ENCODE peak calls at places on chromosomes 1 and 21, in nine cellular contexts. I, H, G, E, P, C, D, N and A are unnamed samples. For H3K9me3, the result is how much of the 10 kb centered on the place peaks cover.

GRCh38 chr1:240004086-240004749 is 87.5 kb upstream of the FMN2 start:
- DNase-seq in I (no peak), N (peak), C (no peak), P (no peak), E (peak), D (no peak), G (no peak), H (no peak), A (peak)

GRCh38 chr1:115112496-115113375 is 23.4 kb upstream of the TSPAN2 start:
- DNase-seq in H (no peak), P (no peak), D (peak), G (no peak), E (peak), C (peak), I (no peak), N (peak), A (peak)

GRCh38 chr1:45004281-45004920 is 6.7 kb downstream of the HECTD3 start:
- DNase-seq in G (no peak), N (no peak), E (no peak), D (no peak), C (no peak), I (no peak), H (no peak), P (no peak), A (no peak)

GRCh38 chr1:91693542-91693941 is 192.4 kb downstream of the TGFBR3 start:
- DNase-seq in E (peak), C (peak), D (no peak), G (peak), H (peak), N (no peak), I (peak), P (peak), A (no peak)

GRCh38 chr1:76576876-76577817 is 290.1 kb upstream of the ST6GALNAC5 start:
- DNase-seq in C (no peak), I (no peak), H (no peak), D (no peak), E (no peak), P (no peak), G (no peak), N (no peak), A (no peak)

GRCh38 chr1:226061793-226062557 is 541 bp upstream of the H3-3A start:
- DNase-seq in N (peak), P (peak), I (peak), C (peak), G (peak), D (peak), E (peak), H (peak), A (peak)

GRCh38 chr1:53738205-53739108 is 507 bp downstream of the GLIS1 start:
- DNase-seq in P (no peak), H (peak), D (no peak), N (peak), C (peak), I (peak), G (no peak), E (peak), A (no peak)

GRCh38 chr1:36387141-36387949 is 1.6 kb upstream of the STK40 start:
- DNase-seq in N (peak), C (no peak), I (peak), E (peak), P (no peak), D (no peak), G (peak), H (peak), A (no peak)

GRCh38 chr1:156583821-156584622 is 4.5 kb downstream of the TTC24 start:
- DNase-seq in I (peak), G (peak), D (peak), H (peak), P (no peak), E (peak), C (peak), N (peak), A (peak)

GRCh38 chr1:185934476-185935189 is 200.4 kb downstream of the HMCN1 start:
- DNase-seq in E (peak), N (no peak), G (no peak), P (no peak), I (no peak), C (no peak), H (peak), D (no peak), A (no peak)

GRCh38 chr1:18155881-18156385 is 48.3 kb downstream of the IGSF21 start:
- DNase-seq in P (no peak), I (no peak), D (no peak), N (no peak), H (no peak), C (no peak), E (no peak), G (no peak), A (no peak)

GRCh38 chr1:46522184-46522968 is 29.1 kb downstream of the KNCN start:
- DNase-seq in N (peak), C (peak), I (no peak), P (no peak), D (peak), G (no peak), H (peak), E (peak), A (peak)

GRCh38 chr1:67713071-67713806 is 28.2 kb downstream of the GADD45A start:
- DNase-seq in I (no peak), D (peak), H (peak), P (no peak), C (no peak), G (no peak), N (no peak), E (peak), A (peak)

GRCh38 chr1:175742790-175743459 is 470 bp downstream of the TNR start:
- DNase-seq in D (no peak), N (peak), P (no peak), H (peak), I (no peak), E (peak), C (no peak), G (no peak), A (peak)

GRCh38 chr1:181159451-181160151 is 71.1 kb downstream of the IER5 start:
- DNase-seq in C (no peak), P (no peak), I (no peak), N (no peak), H (peak), D (peak), G (peak), E (peak), A (peak)

GRCh38 chr1:48853006-48853405 is 76.3 kb upstream of the BEND5 start:
- DNase-seq in E (peak), G (no peak), H (peak), I (no peak), P (no peak), C (no peak), N (peak), D (peak), A (no peak)

GRCh38 chr1:39238476-39238875 is 34.0 kb downstream of the MACF1 start:
- DNase-seq in N (no peak), E (peak), I (peak), G (no peak), H (peak), C (no peak), D (peak), P (peak), A (no peak)

GRCh38 chr1:11943619-11944018 is 9.1 kb downstream of the PLOD1 start:
- DNase-seq in N (no peak), D (no peak), H (no peak), E (no peak), I (no peak), P (no peak), C (no peak), G (no peak), A (no peak)

GRCh38 chr1:89611721-89612120 is 21.2 kb upstream of the LRRC8C start:
- DNase-seq in I (no peak), N (no peak), D (no peak), E (no peak), H (no peak), C (no peak), P (no peak), G (no peak), A (no peak)

GRCh38 chr1:999797-1000356 is at the start of gene HES4:
- DNase-seq in E (peak), I (peak), N (peak), G (peak), H (peak), D (peak), C (peak), P (peak), A (peak)

GRCh38 chr1:47189844-47190562 is at the start of gene PDZK1IP1:
- DNase-seq in H (peak), P (peak), E (peak), C (peak), N (no peak), G (peak), I (peak), D (peak), A (peak)

GRCh38 chr1:82695443-82695842 is 894.7 kb downstream of the ADGRL2 start:
- DNase-seq in D (no peak), I (no peak), H (no peak), G (no peak), N (no peak), P (no peak), C (no peak), E (peak), A (no peak)

GRCh38 chr21:35953570-35953969 is 106.8 kb downstream of the SETD4 start:
- DNase-seq in N (peak), P (no peak), E (no peak), C (no peak), I (no peak), H (no peak), G (no peak), D (no peak), A (peak)

GRCh38 chr1:157095091-157095490 is 4.5 kb downstream of the ETV3L start:
- DNase-seq in E (no peak), P (no peak), H (no peak), I (no peak), D (no peak), G (peak), C (no peak), N (no peak), A (no peak)

GRCh38 chr1:109254621-109255096 is 5.3 kb downstream of the CELSR2 start:
- DNase-seq in C (no peak), H (no peak), N (no peak), I (peak), P (no peak), D (no peak), G (no peak), E (no peak), A (no peak)

GRCh38 chr1:109251277-109252166 is 2.2 kb downstream of the CELSR2 start:
- DNase-seq in C (no peak), P (no peak), D (no peak), I (peak), H (no peak), E (no peak), G (no peak), N (no peak), A (no peak)

GRCh38 chr1:109252167-109252892 is 3.0 kb downstream of the CELSR2 start:
- DNase-seq in C (no peak), E (no peak), I (peak), N (no peak), P (no peak), D (no peak), G (no peak), H (no peak), A (no peak)

GRCh38 chr1:109253803-109254620 is 4.7 kb downstream of the CELSR2 start:
- DNase-seq in H (peak), G (no peak), E (no peak), I (peak), N (no peak), D (no peak), P (no peak), C (no peak), A (no peak)

GRCh38 chr1:109252893-109253802 is 3.8 kb downstream of the CELSR2 start:
- DNase-seq in E (no peak), C (no peak), P (no peak), H (peak), N (no peak), I (peak), D (no peak), G (peak), A (no peak)
- H3K9me3 ChIP-seq in E (under half), C (under half), P (under half), H (under half), N (under half), I (under half), D (under half), G (under half), A (under half)

DNA sequence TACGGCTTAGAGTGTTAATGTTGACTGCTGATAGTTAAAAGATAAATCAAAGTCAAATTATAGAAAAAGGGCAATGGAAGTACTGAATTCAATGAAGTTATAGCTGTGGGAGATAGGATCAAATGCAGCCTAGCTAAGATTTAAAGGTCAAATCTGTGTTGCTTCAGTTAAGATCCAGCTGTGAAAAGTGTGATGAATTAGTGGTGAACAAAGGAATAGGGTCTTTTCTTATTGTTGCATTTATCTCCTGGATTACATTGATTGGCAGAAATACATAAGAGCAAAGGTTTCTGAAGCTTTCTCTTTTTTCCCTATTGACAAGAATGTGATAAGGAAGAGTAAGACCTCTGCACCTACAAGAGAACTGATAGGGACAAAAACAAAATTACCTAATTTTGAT is 1234.6 kb upstream of the ADGRL2 start:
- DNase-seq in N (no peak), I (no peak), E (no peak), D (no peak), G (no peak), P (no peak), H (no peak), C (no peak), A (no peak)
- H3K9me3 ChIP-seq in N (under half), I (under half), E (under half), D (under half), G (under half), P (under half), H (under half), C (under half), A (under half)

GRCh38 chr1:152309955-152310354 is 15.1 kb downstream of the FLG start:
- DNase-seq in P (no peak), N (no peak), C (no peak), I (no peak), G (peak), D (no peak), H (no peak), E (no peak), A (no peak)
- H3K9me3 ChIP-seq in P (under half), N (half or more), C (under half), I (under half), G (under half), D (under half), H (under half), E (under half), A (under half)

GRCh38 chr1:73914994-73915393 is 283.0 kb downstream of the LRRIQ3 start:
- DNase-seq in C (no peak), N (no peak), E (no peak), I (no peak), P (no peak), H (no peak), G (no peak), D (no peak), A (no peak)
- H3K9me3 ChIP-seq in C (under half), N (under half), E (under half), I (under half), P (under half), H (under half), G (under half), D (under half), A (under half)

GRCh38 chr1:227666286-227666685 is 68.8 kb downstream of the JMJD4 start:
- DNase-seq in N (no peak), H (no peak), G (no peak), D (no peak), E (peak), P (no peak), I (no peak), C (no peak), A (no peak)
- H3K9me3 ChIP-seq in N (under half), H (under half), G (half or more), D (under half), E (under half), P (half or more), I (under half), C (under half), A (under half)